ENCODE peak calls at places on chromosomes 3 and 15, in five cellular contexts. T, J, R, M and X are unnamed samples.

GRCh38 chr3:24400015-24400414 is 94.6 kb downstream of the THRB start:
- DNase-seq in T (no peak), J (no peak), R (no peak), M (no peak), X (no peak)

GRCh38 chr3:48989126-48989795 is 780 bp upstream of the P4HTM start:
- DNase-seq in T (no peak), J (peak), R (no peak), M (no peak), X (no peak)

GRCh38 chr3:77421916-77422315 is 382.0 kb downstream of the ROBO2 start:
- DNase-seq in T (no peak), J (no peak), R (no peak), M (no peak), X (no peak)

GRCh38 chr3:127767126-127767525 is 55.2 kb downstream of the MGLL start:
- DNase-seq in T (no peak), J (no peak), R (no peak), M (peak), X (no peak)

GRCh38 chr3:5299146-5299545 is 111.6 kb downstream of the EDEM1 start:
- DNase-seq in T (no peak), J (no peak), R (no peak), M (no peak), X (no peak)

GRCh38 chr15:55694652-55695150 is 48.3 kb downstream of the PRTG start:
- DNase-seq in T (no peak), J (no peak), R (peak), M (no peak), X (no peak)

GRCh38 chr3:107404727-107405519 is 27.7 kb downstream of the CCDC54 start:
- DNase-seq in T (no peak), J (no peak), R (no peak), M (no peak), X (no peak)

GRCh38 chr15:70421197-70421482 is 323.4 kb upstream of the TLE3 start:
- DNase-seq in T (peak), J (no peak), R (no peak), M (peak), X (no peak)

GRCh38 chr3:109532257-109533216 is 195.2 kb upstream of the DPPA4 start:
- DNase-seq in T (peak), J (no peak), R (no peak), M (peak), X (no peak)

GRCh38 chr3:47578691-47579632 is at the start of gene CSPG5:
- DNase-seq in T (no peak), J (no peak), R (peak), M (no peak), X (no peak)

GRCh38 chr3:168094580-168094876 is 1.2 kb downstream of the GOLIM4 start:
- DNase-seq in T (peak), J (no peak), R (no peak), M (no peak), X (no peak)

GRCh38 chr3:115922681-115923347 is 299.5 kb downstream of the GAP43 start:
- DNase-seq in T (no peak), J (no peak), R (no peak), M (peak), X (no peak)

GRCh38 chr15:34337557-34338306 is at the start of gene SLC12A6:
- DNase-seq in T (peak), J (peak), R (peak), M (peak), X (peak)
- TF ChIP-seq POLR2A in T (no peak), J (peak), R (no peak), M (peak), X (no peak)

DNA sequence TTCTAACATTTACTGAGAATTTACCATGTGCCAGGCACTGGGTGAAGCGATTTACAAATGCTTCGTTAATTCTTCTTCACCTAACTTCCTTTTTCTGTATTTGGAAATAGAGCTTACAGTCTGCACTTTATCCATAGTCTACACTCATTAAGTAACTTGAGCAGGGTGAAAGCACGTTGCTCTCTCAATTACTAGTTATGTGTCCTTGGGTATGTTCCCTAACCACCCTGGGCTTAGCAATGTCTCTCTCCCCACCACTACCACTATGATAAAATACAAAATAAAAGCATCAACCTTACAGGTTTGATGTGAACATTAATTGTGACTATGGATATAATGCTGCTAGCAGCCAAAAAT is 172.9 kb upstream of the SLC2A2 start:
- DNase-seq in T (no peak), J (no peak), R (no peak), M (no peak), X (no peak)
- TF ChIP-seq POLR2A in T (no peak), J (no peak), R (no peak), M (no peak), X (no peak)

GRCh38 chr3:9396632-9397330 is 634 bp upstream of the SETD5 start:
- DNase-seq in T (peak), J (peak), R (peak), M (peak), X (peak)
- TF ChIP-seq POLR2A in T (no peak), J (no peak), R (peak), M (no peak), X (no peak)

DNA sequence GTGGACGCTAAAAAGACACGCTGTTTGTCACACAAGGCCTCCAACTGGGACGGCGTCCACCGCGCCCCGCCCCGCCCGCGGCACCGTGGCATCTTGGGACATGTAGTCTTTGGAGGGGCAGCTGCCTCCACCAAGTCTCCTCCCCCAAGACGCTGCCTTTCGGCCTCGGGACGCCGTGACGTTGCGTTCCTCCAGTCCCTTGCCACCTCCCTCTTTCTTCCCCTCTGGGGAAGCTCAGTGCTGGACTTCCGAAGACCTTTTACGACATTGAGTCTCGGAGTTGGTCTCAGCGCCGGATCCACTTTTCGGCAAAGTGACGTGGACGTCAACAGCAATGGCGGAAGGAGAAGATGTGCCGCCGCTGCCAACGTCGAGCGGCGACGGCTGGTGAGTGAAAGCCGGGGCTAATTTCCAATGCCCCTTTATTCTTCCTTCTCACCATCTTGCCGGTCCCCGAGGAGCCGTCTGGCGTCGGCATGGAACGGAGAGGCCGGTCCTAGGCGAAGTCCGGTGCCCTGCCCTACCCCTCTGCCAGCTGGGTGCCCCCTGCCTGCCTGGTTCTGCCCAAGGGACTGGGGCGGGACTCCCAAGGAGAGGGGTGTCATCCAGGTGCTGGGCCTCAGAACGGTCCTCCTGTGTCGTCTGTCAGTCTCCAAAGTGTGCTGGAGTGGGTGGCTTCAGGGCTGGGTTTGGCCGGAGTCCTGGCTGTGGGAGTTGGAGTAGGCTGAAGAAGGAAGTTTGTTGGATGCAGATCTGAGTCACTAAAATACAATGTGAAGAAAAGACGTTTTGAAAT is at the start of gene TBC1D23:
- DNase-seq in T (peak), J (peak), R (peak), M (peak), X (peak)
- TF ChIP-seq POLR2A in T (peak), J (peak), R (peak), M (peak), X (no peak)

GRCh38 chr3:131361464-131362421 is 19.8 kb upstream of the NUDT16 start:
- DNase-seq in T (peak), J (peak), R (peak), M (no peak), X (peak)
- TF ChIP-seq POLR2A in T (no peak), J (no peak), R (no peak), M (no peak), X (no peak)

GRCh38 chr3:57061556-57061955 is 1.1 kb downstream of the SPATA12 start:
- DNase-seq in T (no peak), J (no peak), R (no peak), M (no peak), X (no peak)

GRCh38 chr3:57062119-57062631 is 1.7 kb downstream of the SPATA12 start:
- DNase-seq in T (no peak), J (peak), R (no peak), M (no peak), X (no peak)

GRCh38 chr3:57059416-57059815 is 1.0 kb upstream of the SPATA12 start:
- DNase-seq in T (no peak), J (no peak), R (no peak), M (no peak), X (no peak)

GRCh38 chr3:57063027-57063426 is 2.6 kb downstream of the SPATA12 start:
- DNase-seq in T (no peak), J (no peak), R (no peak), M (no peak), X (no peak)

DNA sequence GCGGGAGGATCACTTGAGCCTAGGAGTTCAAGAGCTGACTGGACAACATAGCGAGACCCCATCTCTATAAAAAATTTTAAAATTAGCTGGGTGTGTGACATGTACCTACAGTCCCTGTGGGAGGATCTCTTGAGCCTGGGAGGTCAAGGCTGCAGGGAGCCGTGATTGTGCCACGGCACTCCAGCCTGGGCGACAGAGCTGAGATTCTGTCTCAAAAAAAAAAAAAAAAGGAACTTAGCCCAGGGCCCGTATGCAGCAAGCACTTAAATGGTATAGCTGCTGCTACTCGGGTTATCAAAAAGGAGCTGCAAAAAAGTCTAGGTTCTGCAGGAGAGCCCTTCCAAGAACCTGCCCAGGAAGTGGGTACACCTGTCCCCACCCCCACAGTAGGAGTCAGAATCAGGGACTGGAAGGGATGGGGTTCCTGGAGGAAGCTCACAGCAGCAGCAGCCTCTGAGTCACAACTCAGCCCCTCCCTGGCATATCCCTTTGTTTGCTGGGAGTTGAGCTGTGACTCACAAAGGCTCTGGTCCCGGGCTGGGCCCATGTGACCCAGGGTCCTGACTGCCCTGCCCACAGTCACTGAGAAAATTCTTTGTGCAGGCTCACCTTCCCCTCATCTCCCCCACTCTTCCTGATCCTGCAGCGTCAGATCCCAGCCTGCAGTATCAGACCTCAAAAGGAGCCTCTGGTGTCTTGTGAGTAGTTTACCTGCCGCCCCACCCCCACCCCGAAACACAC is at the start of gene SPATA12:
- DNase-seq in T (peak), J (peak), R (no peak), M (peak), X (peak)
- TF ChIP-seq POLR2A in T (no peak), J (no peak), R (no peak), M (no peak), X (no peak)

GRCh38 chr15:81168680-81169079 is 28.0 kb upstream of the IL16 start:
- DNase-seq in T (no peak), J (no peak), R (no peak), M (no peak), X (no peak)

GRCh38 chr15:81163961-81164800 is 30.1 kb downstream of the CFAP161 start:
- DNase-seq in T (no peak), J (no peak), R (no peak), M (no peak), X (no peak)

GRCh38 chr15:81170504-81170903 is 26.2 kb upstream of the IL16 start:
- DNase-seq in T (no peak), J (no peak), R (no peak), M (no peak), X (no peak)

GRCh38 chr15:81165565-81165964 is 31.1 kb upstream of the IL16 start:
- DNase-seq in T (no peak), J (no peak), R (no peak), M (no peak), X (no peak)

GRCh38 chr15:81166949-81167816 is 29.5 kb upstream of the IL16 start:
- DNase-seq in T (no peak), J (no peak), R (no peak), M (no peak), X (peak)
- TF ChIP-seq POLR2A in T (no peak), J (no peak), R (no peak), M (no peak), X (no peak)

DNA sequence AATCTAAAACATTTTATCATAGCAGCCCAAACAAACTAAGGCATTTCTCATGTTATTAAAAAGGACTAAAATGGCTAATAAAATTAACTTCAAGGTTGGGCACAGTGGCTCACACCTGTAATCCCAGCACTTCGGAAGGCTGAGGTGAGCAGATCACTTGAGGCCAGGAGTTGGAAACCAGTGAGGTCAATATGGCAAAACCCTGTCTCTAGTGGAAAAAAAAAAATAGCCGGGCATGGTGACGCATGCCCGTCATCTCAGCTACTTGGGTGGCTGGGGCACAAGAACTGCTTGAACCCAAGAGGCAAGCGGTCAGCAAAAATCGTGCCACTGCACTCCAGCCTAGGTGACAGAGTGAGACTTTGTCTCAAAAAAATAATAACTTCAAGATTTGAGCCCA is 110.2 kb downstream of the NR2E3 start:
- DNase-seq in T (no peak), J (no peak), R (no peak), M (no peak), X (peak)
- TF ChIP-seq POLR2A in T (no peak), J (no peak), R (no peak), M (no peak), X (no peak)

GRCh38 chr3:98512576-98512975 is 10.1 kb downstream of the CLDND1 start:
- DNase-seq in T (no peak), J (no peak), R (no peak), M (no peak), X (no peak)
- TF ChIP-seq POLR2A in T (no peak), J (no peak), R (no peak), M (no peak), X (no peak)

GRCh38 chr15:67198157-67198754 is 56.2 kb downstream of the AAGAB start:
- DNase-seq in T (no peak), J (no peak), R (no peak), M (no peak), X (no peak)

GRCh38 chr15:67197364-67197695 is 57.1 kb downstream of the AAGAB start:
- DNase-seq in T (no peak), J (no peak), R (no peak), M (no peak), X (no peak)

GRCh38 chr15:67196222-67196621 is 58.2 kb downstream of the AAGAB start:
- DNase-seq in T (no peak), J (no peak), R (no peak), M (no peak), X (no peak)

GRCh38 chr15:67195305-67195704 is 59.2 kb downstream of the AAGAB start:
- DNase-seq in T (no peak), J (no peak), R (no peak), M (no peak), X (no peak)

DNA sequence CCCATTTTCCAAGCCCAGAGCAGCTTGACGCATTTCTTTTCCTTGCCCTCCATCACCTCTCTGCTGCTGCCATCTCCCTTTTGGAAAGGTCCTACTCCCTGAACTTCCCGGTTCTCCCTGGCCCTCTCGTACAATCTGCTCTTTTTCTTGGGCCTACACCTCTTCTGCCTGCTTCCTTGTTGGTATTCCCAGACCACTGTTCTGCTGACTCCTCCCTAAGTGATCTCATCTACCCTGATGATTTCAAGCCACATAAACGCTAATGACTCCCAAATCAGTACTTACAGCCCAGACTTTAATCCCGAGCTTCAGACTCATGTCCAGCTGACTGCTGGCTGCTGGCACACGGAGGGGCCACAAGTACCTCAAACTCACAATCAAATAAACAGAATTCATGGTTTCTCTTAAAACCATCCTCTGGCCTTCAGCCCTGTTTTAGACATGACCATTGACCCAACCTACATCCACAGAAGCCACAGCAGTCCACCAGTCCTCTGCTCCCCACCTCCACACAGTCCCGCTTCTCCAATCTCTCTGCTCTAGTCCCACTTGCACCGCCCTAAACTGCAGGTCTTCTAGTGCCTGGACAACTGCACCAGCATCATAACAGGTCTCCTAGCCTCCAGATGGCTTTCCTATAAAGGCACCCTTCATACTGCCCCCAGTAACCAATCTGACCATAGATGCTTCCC is 57.6 kb downstream of the AAGAB start:
- DNase-seq in T (no peak), J (no peak), R (no peak), M (no peak), X (no peak)
- TF ChIP-seq POLR2A in T (no peak), J (no peak), R (peak), M (no peak), X (no peak)